ENCODE peak calls at places on chromosomes 13 and 19, in ten cellular contexts. K is posterior vena cava; T is NCI-H1417 treated with DMSO at 0.1 percent for 48 hours; O is NCI-H187; W is BJ; V is choroid plexus epithelial cell; P is pancreas; L is AG09309; N is activated T-helper 1 cell treated with Interleukin-2 at 50 U/mL for 16 hours; Y is activated naive CD4-positive, alpha-beta T cell treated with Interleukin-2 at 50 U/mL for 16 hours. S is an unnamed sample.

GRCh38 chr19:10086032-10086903 is at the start of gene SHFL:
- DNase-seq in K (peak), T (no peak), O (no peak), W (no peak), V (peak), P (peak), L (no peak), N (peak), Y (peak), S (peak)

GRCh38 chr19:37078717-37079032 is 442 bp downstream of the ZNF420 start:
- DNase-seq in K (no peak), T (no peak), O (no peak), W (no peak), V (no peak), P (no peak), L (no peak), N (no peak), Y (no peak), S (no peak)

GRCh38 chr13:29362849-29363604 is 232.5 kb downstream of the SLC7A1 start:
- DNase-seq in K (no peak), T (no peak), O (peak), W (no peak), V (peak), P (no peak), L (no peak), N (no peak), Y (peak), S (peak)

GRCh38 chr19:49592486-49593232 is 1.7 kb downstream of the PRR12 start:
- DNase-seq in K (no peak), T (no peak), O (no peak), W (no peak), V (peak), P (peak), L (no peak), N (no peak), Y (peak), S (peak)

GRCh38 chr19:48878219-48879024 is 6.2 kb downstream of the PPP1R15A start:
- DNase-seq in K (peak), T (no peak), O (no peak), W (no peak), V (peak), P (no peak), L (no peak), N (no peak), Y (peak), S (peak)

GRCh38 chr19:45151821-45152503 is 8.8 kb downstream of the NKPD1 start:
- DNase-seq in K (no peak), T (no peak), O (no peak), W (no peak), V (no peak), P (peak), L (no peak), N (no peak), Y (no peak), S (no peak)

GRCh38 chr19:33749016-33749415 is 47.7 kb upstream of the KCTD15 start:
- DNase-seq in K (no peak), T (no peak), O (no peak), W (no peak), V (no peak), P (no peak), L (no peak), N (no peak), Y (no peak), S (no peak)

GRCh38 chr13:73065665-73066350 is 7.0 kb downstream of the KLF5 start:
- DNase-seq in K (no peak), T (peak), O (no peak), W (no peak), V (no peak), P (no peak), L (no peak), N (no peak), Y (no peak), S (no peak)

GRCh38 chr19:3716147-3716668 is 8.0 kb downstream of the TJP3 start:
- DNase-seq in K (no peak), T (no peak), O (no peak), W (no peak), V (no peak), P (no peak), L (no peak), N (no peak), Y (no peak), S (no peak)

GRCh38 chr19:55437410-55437809 is 5.7 kb downstream of the SHISA7 start:
- DNase-seq in K (no peak), T (no peak), O (peak), W (no peak), V (peak), P (peak), L (no peak), N (no peak), Y (peak), S (no peak)

GRCh38 chr13:52954838-52955237 is 73.8 kb upstream of the OLFM4 start:
- DNase-seq in K (no peak), T (no peak), O (no peak), W (no peak), V (no peak), P (no peak), L (no peak), N (no peak), Y (no peak), S (no peak)

GRCh38 chr13:114110091-114110829 is 22.2 kb downstream of the RASA3 start:
- DNase-seq in K (peak), T (no peak), O (no peak), W (no peak), V (peak), P (peak), L (no peak), N (peak), Y (peak), S (peak)

GRCh38 chr13:111629457-111629856 is 309.0 kb downstream of the TEX29 start:
- DNase-seq in K (no peak), T (no peak), O (no peak), W (no peak), V (no peak), P (no peak), L (no peak), N (no peak), Y (no peak), S (no peak)

GRCh38 chr13:21142766-21143165 is 33.6 kb downstream of the SKA3 start:
- DNase-seq in K (no peak), T (no peak), O (no peak), W (no peak), V (no peak), P (no peak), L (no peak), N (no peak), Y (no peak), S (no peak)